ENCODE peak calls at places on chromosomes 6 and 20, in five cellular contexts. One of them, this sample, is unnamed.

GRCh38 chr6:17432356-17432755 is 39.0 kb downstream of the CAP2 start:
- DNase-seq in right cardiac atrium: no peak
- DNase-seq in fibroblast of lung: peak; percentile 16
- DNase-seq in RWPE2: no peak
- DNase-seq in spleen: no peak
- DNase-seq in this sample: no peak

GRCh38 chr20:38825901-38826625 is 20.6 kb downstream of the PPP1R16B start:
- DNase-seq in right cardiac atrium: no peak
- DNase-seq in RWPE2: no peak
- DNase-seq in spleen: no peak
- DNase-seq in fibroblast of lung: peak; percentile 78
- DNase-seq in this sample: no peak

GRCh38 chr6:163296835-163297519 is 117.5 kb upstream of the QKI start:
- DNase-seq in RWPE2: no peak
- DNase-seq in right cardiac atrium: no peak
- DNase-seq in fibroblast of lung: peak; percentile 51
- DNase-seq in spleen: no peak
- DNase-seq in this sample: no peak

GRCh38 chr6:23952214-23952613 is 173.8 kb upstream of the NRSN1 start:
- DNase-seq in right cardiac atrium: no peak
- DNase-seq in fibroblast of lung: no peak
- DNase-seq in RWPE2: no peak
- DNase-seq in spleen: no peak
- DNase-seq in this sample: no peak

GRCh38 chr20:47576516-47577033 is 74.9 kb downstream of the NCOA3 start:
- DNase-seq in RWPE2: no peak
- DNase-seq in right cardiac atrium: peak; percentile 52
- DNase-seq in fibroblast of lung: peak; percentile 93
- DNase-seq in spleen: no peak
- DNase-seq in this sample: no peak

GRCh38 chr6:170480045-170480714 is 72.9 kb downstream of the PSMB1 start:
- DNase-seq in fibroblast of lung: no peak
- DNase-seq in spleen: no peak
- DNase-seq in RWPE2: no peak
- DNase-seq in right cardiac atrium: no peak
- DNase-seq in this sample: no peak

GRCh38 chr6:44291841-44292240 is 21.3 kb downstream of the AARS2 start:
- DNase-seq in fibroblast of lung: no peak
- DNase-seq in RWPE2: no peak
- DNase-seq in spleen: peak; percentile 51
- DNase-seq in right cardiac atrium: no peak
- DNase-seq in this sample: no peak

GRCh38 chr6:163349001-163349680 is 65.4 kb upstream of the QKI start:
- DNase-seq in spleen: no peak
- DNase-seq in right cardiac atrium: no peak
- DNase-seq in fibroblast of lung: peak; percentile 33
- DNase-seq in RWPE2: no peak
- DNase-seq in this sample: no peak

GRCh38 chr6:27840572-27840971 is 71.6 kb downstream of the OR2B2 start:
- DNase-seq in fibroblast of lung: no peak
- DNase-seq in spleen: no peak
- DNase-seq in RWPE2: no peak
- DNase-seq in right cardiac atrium: no peak
- DNase-seq in this sample: no peak

GRCh38 chr6:159217595-159218275 is 48.5 kb downstream of the FNDC1 start:
- DNase-seq in RWPE2: no peak
- DNase-seq in spleen: no peak
- DNase-seq in right cardiac atrium: no peak
- DNase-seq in fibroblast of lung: peak; percentile 53
- DNase-seq in this sample: no peak

GRCh38 chr6:101069191-101069795 is 188.2 kb upstream of the ASCC3 start:
- DNase-seq in RWPE2: no peak
- DNase-seq in right cardiac atrium: no peak
- DNase-seq in spleen: no peak
- DNase-seq in fibroblast of lung: peak; percentile 7
- DNase-seq in this sample: no peak

GRCh38 chr6:140661691-140662090 is 1287.2 kb upstream of the CITED2 start:
- DNase-seq in right cardiac atrium: no peak
- DNase-seq in RWPE2: no peak
- DNase-seq in fibroblast of lung: peak; percentile 70
- DNase-seq in spleen: no peak
- DNase-seq in this sample: no peak

GRCh38 chr20:825710-826421 is 7.6 kb upstream of the FAM110A start:
- DNase-seq in right cardiac atrium: no peak
- DNase-seq in fibroblast of lung: peak; percentile 17
- DNase-seq in spleen: peak; percentile 53
- DNase-seq in RWPE2: no peak
- DNase-seq in this sample: peak; percentile 29

GRCh38 chr20:10093087-10093591 is 58.4 kb downstream of the ANKEF1 start:
- DNase-seq in fibroblast of lung: peak; percentile 84
- DNase-seq in spleen: no peak
- DNase-seq in right cardiac atrium: peak; percentile 13
- DNase-seq in RWPE2: peak; percentile 77
- DNase-seq in this sample: no peak

GRCh38 chr6:93318127-93318526 is 101.2 kb downstream of the EPHA7 start:
- DNase-seq in spleen: no peak
- DNase-seq in RWPE2: no peak
- DNase-seq in right cardiac atrium: no peak
- DNase-seq in fibroblast of lung: no peak
- DNase-seq in this sample: no peak

GRCh38 chr6:83176256-83176655 is 16.8 kb downstream of the PGM3 start:
- DNase-seq in RWPE2: no peak
- DNase-seq in spleen: no peak
- DNase-seq in fibroblast of lung: no peak
- DNase-seq in right cardiac atrium: no peak
- DNase-seq in this sample: no peak

GRCh38 chr6:139699335-139699734 is 324.9 kb upstream of the CITED2 start:
- DNase-seq in spleen: no peak
- DNase-seq in RWPE2: no peak
- DNase-seq in fibroblast of lung: peak; percentile 33
- DNase-seq in right cardiac atrium: no peak
- DNase-seq in this sample: no peak

GRCh38 chr6:11711644-11711993 is 67.0 kb downstream of the ADTRP start:
- DNase-seq in RWPE2: no peak
- DNase-seq in spleen: no peak
- DNase-seq in right cardiac atrium: no peak
- DNase-seq in fibroblast of lung: peak; percentile 19
- DNase-seq in this sample: peak; percentile 63

GRCh38 chr6:51019785-51020184 is 201.1 kb downstream of the TFAP2B start:
- DNase-seq in RWPE2: no peak
- DNase-seq in right cardiac atrium: no peak
- DNase-seq in spleen: no peak
- DNase-seq in fibroblast of lung: no peak
- DNase-seq in this sample: no peak

GRCh38 chr6:118902731-118903130 is 8.8 kb downstream of the ASF1A start:
- DNase-seq in right cardiac atrium: no peak
- DNase-seq in spleen: no peak
- DNase-seq in fibroblast of lung: peak; percentile 65
- DNase-seq in RWPE2: no peak
- DNase-seq in this sample: no peak

GRCh38 chr6:157966990-157967389 is 14.7 kb upstream of the SYNJ2 start:
- DNase-seq in right cardiac atrium: no peak
- DNase-seq in spleen: no peak
- DNase-seq in RWPE2: no peak
- DNase-seq in fibroblast of lung: no peak
- DNase-seq in this sample: no peak

GRCh38 chr6:107713214-107713962 is 110.7 kb downstream of the SCML4 start:
- DNase-seq in spleen: no peak
- DNase-seq in right cardiac atrium: no peak
- DNase-seq in fibroblast of lung: no peak
- DNase-seq in RWPE2: no peak
- DNase-seq in this sample: no peak

GRCh38 chr20:11982289-11982957 is 64.7 kb downstream of the BTBD3 start:
- DNase-seq in right cardiac atrium: no peak
- DNase-seq in fibroblast of lung: no peak
- DNase-seq in spleen: no peak
- DNase-seq in RWPE2: no peak
- DNase-seq in this sample: no peak

GRCh38 chr6:34527751-34528670 is 28.1 kb downstream of the SPDEF start:
- DNase-seq in right cardiac atrium: peak; percentile 11
- DNase-seq in fibroblast of lung: no peak
- DNase-seq in RWPE2: no peak
- DNase-seq in spleen: peak; percentile 54
- DNase-seq in this sample: no peak

GRCh38 chr20:45450097-45450818 is 19.3 kb upstream of the WFDC2 start:
- DNase-seq in right cardiac atrium: no peak
- DNase-seq in fibroblast of lung: peak; percentile 30
- DNase-seq in spleen: no peak
- DNase-seq in RWPE2: no peak
- DNase-seq in this sample: no peak

GRCh38 chr20:13883425-13883824 is 98.6 kb downstream of the NDUFAF5 start:
- DNase-seq in fibroblast of lung: no peak
- DNase-seq in spleen: no peak
- DNase-seq in RWPE2: no peak
- DNase-seq in right cardiac atrium: no peak
- DNase-seq in this sample: no peak

GRCh38 chr6:30824698-30825097 is 59.6 kb upstream of the DDR1 start:
- DNase-seq in spleen: no peak
- DNase-seq in right cardiac atrium: no peak
- DNase-seq in RWPE2: no peak
- DNase-seq in fibroblast of lung: no peak
- DNase-seq in this sample: no peak

GRCh38 chr6:97059473-97059872 is 134.9 kb downstream of the KLHL32 start:
- DNase-seq in spleen: no peak
- DNase-seq in fibroblast of lung: peak; percentile 32
- DNase-seq in right cardiac atrium: no peak
- DNase-seq in RWPE2: no peak
- DNase-seq in this sample: no peak

GRCh38 chr6:86937219-86938079 is at the start of gene HTR1E:
- DNase-seq in fibroblast of lung: peak; percentile 19
- DNase-seq in spleen: no peak
- DNase-seq in right cardiac atrium: no peak
- DNase-seq in RWPE2: no peak
- DNase-seq in this sample: peak; percentile 65

GRCh38 chr20:53748821-53749402 is 155.3 kb upstream of the ZNF217 start:
- DNase-seq in RWPE2: peak; percentile 26
- DNase-seq in fibroblast of lung: peak; percentile 87
- DNase-seq in spleen: no peak
- DNase-seq in right cardiac atrium: no peak
- DNase-seq in this sample: no peak

GRCh38 chr20:40687384-40688128 is 1.5 kb downstream of the MAFB start:
- DNase-seq in spleen: peak; percentile 83
- DNase-seq in fibroblast of lung: peak; percentile 35
- DNase-seq in right cardiac atrium: peak; percentile 74
- DNase-seq in RWPE2: peak; percentile 89
- DNase-seq in this sample: peak; percentile 90

GRCh38 chr20:48596499-48596898 is 231.3 kb downstream of the PREX1 start:
- DNase-seq in RWPE2: no peak
- DNase-seq in fibroblast of lung: no peak
- DNase-seq in spleen: no peak
- DNase-seq in right cardiac atrium: no peak
- DNase-seq in this sample: no peak
- H3K9me3 ChIP-seq in RWPE2: no peaks in the 10 kb centered on the region
- H3K9me3 ChIP-seq in fibroblast of lung: no peaks in the 10 kb centered on the region
- H3K9me3 ChIP-seq in spleen: peaks cover 4% of the 10 kb centered on the region
- H3K9me3 ChIP-seq in right cardiac atrium: no peaks in the 10 kb centered on the region
- H3K9me3 ChIP-seq in this sample: no peaks in the 10 kb centered on the region

DNA sequence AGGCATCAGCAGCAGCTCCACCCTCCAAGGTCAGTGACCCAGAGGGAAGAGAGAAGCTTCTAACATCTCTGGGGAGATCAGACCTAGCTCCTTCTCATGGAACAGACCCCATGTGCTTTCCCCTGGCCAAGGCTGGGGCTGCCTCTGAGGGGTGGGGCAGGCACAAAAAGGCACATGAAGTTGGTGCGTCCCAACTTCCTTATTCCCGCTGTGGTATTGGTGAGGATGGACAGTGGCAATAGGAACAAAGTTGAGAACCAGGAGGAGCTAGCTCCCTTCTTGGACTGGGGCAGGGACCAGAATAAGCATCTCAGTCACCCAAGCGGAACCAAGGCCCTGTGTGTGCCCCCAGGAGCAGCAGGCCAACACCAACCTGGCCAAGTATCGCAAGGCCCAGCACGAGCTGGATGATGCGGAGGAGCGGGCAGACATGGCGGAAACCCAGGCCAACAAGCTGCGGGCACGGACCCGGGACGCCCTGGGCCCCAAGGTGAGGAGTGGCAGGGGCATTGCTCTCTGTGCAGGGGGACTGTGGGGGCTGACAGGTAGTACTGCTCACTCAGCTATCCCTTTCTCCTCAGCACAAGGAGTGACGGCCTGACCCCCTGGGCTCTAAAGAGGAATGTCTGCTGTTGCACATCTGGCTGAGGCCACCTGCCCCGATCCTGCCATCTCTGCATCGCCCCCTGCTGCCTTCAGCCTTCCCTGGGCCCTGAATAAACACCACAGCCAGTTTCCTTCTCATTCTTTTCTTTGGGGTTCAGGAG is 46.1 kb downstream of the MYH7B start:
- DNase-seq in spleen: peak; percentile 58
- DNase-seq in RWPE2: peak; percentile 86
- DNase-seq in fibroblast of lung: no peak
- DNase-seq in right cardiac atrium: no peak
- DNase-seq in this sample: no peak
- H3K27ac ChIP-seq in spleen: no peak overlapping the region
- H3K27ac ChIP-seq in RWPE2: no peak overlapping the region
- H3K27ac ChIP-seq in fibroblast of lung: no peak overlapping the region
- H3K27ac ChIP-seq in right cardiac atrium: no peak overlapping the region
- H3K27ac ChIP-seq in this sample: no peak overlapping the region

DNA sequence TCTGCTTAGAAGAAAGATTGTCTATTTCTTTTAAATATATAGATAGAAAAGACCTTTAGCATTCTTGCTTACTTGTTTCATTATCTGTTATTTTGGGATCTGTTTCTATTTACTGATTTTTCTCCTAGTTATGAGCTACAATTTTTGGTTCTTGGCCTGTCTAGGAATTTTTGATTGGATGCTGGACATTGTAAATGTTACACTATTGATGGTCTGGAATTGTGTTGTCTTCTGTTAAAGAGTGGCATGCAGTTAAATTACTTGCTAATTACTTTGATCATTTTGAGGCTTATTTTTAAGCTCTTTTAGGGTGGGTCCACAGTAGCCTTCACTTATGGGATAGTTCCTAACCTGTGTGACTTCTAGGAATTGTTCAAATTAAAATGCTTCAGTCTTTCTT is 66.4 kb upstream of the NNAT start:
- DNase-seq in RWPE2: no peak
- DNase-seq in fibroblast of lung: no peak
- DNase-seq in right cardiac atrium: no peak
- DNase-seq in spleen: no peak
- DNase-seq in this sample: no peak
- H3K9me3 ChIP-seq in RWPE2: no peaks in the 10 kb centered on the region
- H3K9me3 ChIP-seq in fibroblast of lung: no peaks in the 10 kb centered on the region
- H3K9me3 ChIP-seq in right cardiac atrium: peaks cover 6% of the 10 kb centered on the region
- H3K9me3 ChIP-seq in spleen: peaks cover 58% of the 10 kb centered on the region
- H3K9me3 ChIP-seq in this sample: peaks cover 5% of the 10 kb centered on the region

DNA sequence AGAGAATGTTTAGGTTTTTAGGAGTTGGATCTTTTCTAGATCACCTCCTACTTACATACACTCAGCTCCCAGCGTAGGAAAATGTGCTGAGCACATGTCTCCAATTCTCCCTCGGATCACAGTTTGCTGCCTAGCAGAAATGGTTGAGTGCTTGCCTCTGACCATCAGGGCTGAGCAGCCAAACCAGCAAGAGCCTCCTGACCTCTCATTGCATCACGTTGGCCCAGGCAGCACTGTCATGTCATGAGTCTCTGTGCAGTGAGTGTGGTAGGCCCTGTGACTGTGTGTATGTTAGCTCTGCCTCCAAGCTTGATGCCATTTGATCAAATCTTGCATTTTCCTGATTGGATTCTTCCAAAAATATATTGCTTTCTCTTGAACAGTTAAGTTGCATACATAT is 112.0 kb downstream of the LRRC1 start:
- DNase-seq in right cardiac atrium: no peak
- DNase-seq in RWPE2: no peak
- DNase-seq in fibroblast of lung: no peak
- DNase-seq in spleen: no peak
- DNase-seq in this sample: no peak
- H3K27ac ChIP-seq in right cardiac atrium: no peak overlapping the region
- H3K27ac ChIP-seq in RWPE2: no peak overlapping the region
- H3K27ac ChIP-seq in fibroblast of lung: no peak overlapping the region
- H3K27ac ChIP-seq in spleen: no peak overlapping the region
- H3K27ac ChIP-seq in this sample: no peak overlapping the region

This sample was measured in upper lobe of right lung.